ENCODE peak calls at places on chromosome 9, in four cellular contexts. One of them, this sample, is unnamed.

GRCh38 chr9:89226076-89226475 is 47.5 kb upstream of the SHC3 start:
- DNase-seq in AG10803: no peak
- DNase-seq in psoas muscle: no peak
- DNase-seq in cardiac fibroblast: peak; percentile 69
- DNase-seq in this sample: peak; percentile 85

GRCh38 chr9:116090030-116090770 is 63.4 kb upstream of the PAPPA start:
- DNase-seq in AG10803: no peak
- DNase-seq in psoas muscle: no peak
- DNase-seq in cardiac fibroblast: no peak
- DNase-seq in this sample: no peak

GRCh38 chr9:2015581-2016410 is 649 bp downstream of the SMARCA2 start:
- DNase-seq in AG10803: peak; percentile 33
- DNase-seq in psoas muscle: peak; percentile 60
- DNase-seq in cardiac fibroblast: peak; percentile 31
- DNase-seq in this sample: peak; percentile 88

GRCh38 chr9:133125706-133126696 is 5.0 kb upstream of the RALGDS start:
- DNase-seq in AG10803: peak; percentile 61
- DNase-seq in psoas muscle: peak; percentile 57
- DNase-seq in cardiac fibroblast: peak; percentile 71
- DNase-seq in this sample: no peak

GRCh38 chr9:114401344-114401743 is 13.6 kb upstream of the AKNA start:
- DNase-seq in AG10803: no peak
- DNase-seq in psoas muscle: no peak
- DNase-seq in cardiac fibroblast: no peak
- DNase-seq in this sample: no peak

GRCh38 chr9:133945314-133945975 is 46.7 kb downstream of the VAV2 start:
- DNase-seq in AG10803: no peak
- DNase-seq in psoas muscle: peak; percentile 8
- DNase-seq in cardiac fibroblast: no peak
- DNase-seq in this sample: no peak

GRCh38 chr9:109016132-109016531 is 2.8 kb upstream of the CTNNAL1 start:
- DNase-seq in AG10803: no peak
- DNase-seq in psoas muscle: no peak
- DNase-seq in cardiac fibroblast: no peak
- DNase-seq in this sample: no peak

GRCh38 chr9:101397746-101398334 is 578 bp downstream of the MRPL50 start:
- DNase-seq in AG10803: peak; percentile 15
- DNase-seq in psoas muscle: no peak
- DNase-seq in cardiac fibroblast: no peak
- DNase-seq in this sample: no peak

GRCh38 chr9:131740898-131741297 is 1.0 kb upstream of the RAPGEF1 start:
- DNase-seq in AG10803: no peak
- DNase-seq in psoas muscle: peak; percentile 80
- DNase-seq in cardiac fibroblast: no peak
- DNase-seq in this sample: no peak

GRCh38 chr9:133257398-133258053 is 17.5 kb downstream of the ABO start:
- DNase-seq in AG10803: no peak
- DNase-seq in psoas muscle: no peak
- DNase-seq in cardiac fibroblast: no peak
- DNase-seq in this sample: peak; percentile 60

GRCh38 chr9:114172981-114173833 is 17.9 kb downstream of the COL27A1 start:
- DNase-seq in AG10803: peak; percentile 87
- DNase-seq in psoas muscle: no peak
- DNase-seq in cardiac fibroblast: peak; percentile 40
- DNase-seq in this sample: no peak

GRCh38 chr9:135315572-135315971 is 164.0 kb upstream of the PPP1R26 start:
- DNase-seq in AG10803: no peak
- DNase-seq in psoas muscle: no peak
- DNase-seq in cardiac fibroblast: no peak
- DNase-seq in this sample: no peak

GRCh38 chr9:38687992-38688391 is 31.9 kb downstream of the FAM240B start:
- DNase-seq in AG10803: no peak
- DNase-seq in psoas muscle: no peak
- DNase-seq in cardiac fibroblast: no peak
- DNase-seq in this sample: no peak
- H3K4me3 ChIP-seq in AG10803: no peak overlapping the region
- H3K4me3 ChIP-seq in psoas muscle: no peak overlapping the region
- H3K4me3 ChIP-seq in cardiac fibroblast: no peak overlapping the region
- H3K4me3 ChIP-seq in this sample: no peak overlapping the region

GRCh38 chr9:127769985-127770904 is 8.2 kb downstream of the SH2D3C start:
- DNase-seq in AG10803: no peak
- DNase-seq in psoas muscle: no peak
- DNase-seq in cardiac fibroblast: no peak
- DNase-seq in this sample: no peak

GRCh38 chr9:127769101-127769500 is 9.4 kb downstream of the SH2D3C start:
- DNase-seq in AG10803: no peak
- DNase-seq in psoas muscle: no peak
- DNase-seq in cardiac fibroblast: no peak
- DNase-seq in this sample: no peak

GRCh38 chr9:127771570-127772189 is 6.8 kb downstream of the SH2D3C start:
- DNase-seq in AG10803: no peak
- DNase-seq in psoas muscle: no peak
- DNase-seq in cardiac fibroblast: no peak
- DNase-seq in this sample: no peak

GRCh38 chr9:127772603-127773002 is 5.9 kb downstream of the SH2D3C start:
- DNase-seq in AG10803: no peak
- DNase-seq in psoas muscle: no peak
- DNase-seq in cardiac fibroblast: no peak
- DNase-seq in this sample: no peak

GRCh38 chr9:127770905-127771569 is 7.4 kb downstream of the SH2D3C start:
- DNase-seq in AG10803: peak; percentile 94
- DNase-seq in psoas muscle: peak; percentile 98
- DNase-seq in cardiac fibroblast: peak; percentile 99
- DNase-seq in this sample: peak; percentile 99
- H3K4me3 ChIP-seq in AG10803: peak overlapping the region; percentile 56
- H3K4me3 ChIP-seq in psoas muscle: peak overlapping the region; percentile 73
- H3K4me3 ChIP-seq in cardiac fibroblast: peak overlapping the region; percentile 49
- H3K4me3 ChIP-seq in this sample: peak overlapping the region; percentile 53

DNA sequence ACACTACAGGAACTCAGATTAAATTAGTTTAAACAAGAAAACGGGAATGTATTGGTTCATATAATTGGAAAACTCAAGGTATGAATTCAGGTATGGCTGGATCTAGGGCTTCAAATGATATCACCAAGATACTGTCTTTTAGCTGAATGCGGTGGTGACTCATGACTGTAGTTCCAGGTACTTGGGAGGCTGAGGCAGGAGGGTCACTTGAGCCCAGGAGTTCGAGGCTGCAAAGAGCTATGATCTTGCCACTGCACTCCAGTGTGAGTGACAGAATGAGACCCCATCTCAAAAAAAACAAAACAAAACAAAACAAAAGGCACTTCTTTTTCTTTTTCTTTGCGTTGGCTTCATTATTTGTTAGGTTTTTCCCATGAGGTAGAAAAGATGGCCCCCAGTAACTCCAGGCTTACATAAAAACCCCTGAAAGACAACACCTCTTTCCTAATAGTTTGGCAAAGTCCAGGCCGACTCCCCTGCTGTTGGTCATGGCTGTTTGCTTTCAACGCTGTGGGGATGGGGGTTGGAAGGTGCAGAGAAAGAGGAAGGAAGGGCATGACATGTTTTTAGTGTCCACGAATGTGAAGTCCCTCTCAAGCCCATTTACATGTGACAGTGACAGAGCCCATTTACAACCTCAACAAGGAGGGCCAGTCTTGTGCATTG is 39.8 kb upstream of the CRB2 start:
- DNase-seq in AG10803: no peak
- DNase-seq in psoas muscle: no peak
- DNase-seq in cardiac fibroblast: no peak
- DNase-seq in this sample: no peak
- H3K4me3 ChIP-seq in AG10803: no peak overlapping the region
- H3K4me3 ChIP-seq in psoas muscle: no peak overlapping the region
- H3K4me3 ChIP-seq in cardiac fibroblast: no peak overlapping the region
- H3K4me3 ChIP-seq in this sample: no peak overlapping the region

GRCh38 chr9:121198512-121199042 is 3.1 kb downstream of the RAB14 start:
- DNase-seq in AG10803: no peak
- DNase-seq in psoas muscle: no peak
- DNase-seq in cardiac fibroblast: no peak
- DNase-seq in this sample: no peak
- H3K4me3 ChIP-seq in AG10803: peak overlapping the region; percentile 3
- H3K4me3 ChIP-seq in psoas muscle: peak overlapping the region; percentile 96
- H3K4me3 ChIP-seq in cardiac fibroblast: no peak overlapping the region
- H3K4me3 ChIP-seq in this sample: no peak overlapping the region

GRCh38 chr9:33288828-33289483 is 1.4 kb upstream of the NFX1 start:
- DNase-seq in AG10803: no peak
- DNase-seq in psoas muscle: peak; percentile 19
- DNase-seq in cardiac fibroblast: no peak
- DNase-seq in this sample: peak; percentile 35
- H3K4me3 ChIP-seq in AG10803: no peak overlapping the region
- H3K4me3 ChIP-seq in psoas muscle: peak overlapping the region; percentile 83
- H3K4me3 ChIP-seq in cardiac fibroblast: no peak overlapping the region
- H3K4me3 ChIP-seq in this sample: no peak overlapping the region

GRCh38 chr9:36486933-36487481 is 85.7 kb upstream of the MELK start:
- DNase-seq in AG10803: no peak
- DNase-seq in psoas muscle: peak; percentile 61
- DNase-seq in cardiac fibroblast: peak; percentile 20
- DNase-seq in this sample: peak; percentile 76

GRCh38 chr9:36487482-36488321 is 85.0 kb upstream of the MELK start:
- DNase-seq in AG10803: peak; percentile 94
- DNase-seq in psoas muscle: peak; percentile 94
- DNase-seq in cardiac fibroblast: peak; percentile 97
- DNase-seq in this sample: peak; percentile 98

GRCh38 chr9:36486454-36486932 is 86.2 kb upstream of the MELK start:
- DNase-seq in AG10803: peak; percentile 17
- DNase-seq in psoas muscle: no peak
- DNase-seq in cardiac fibroblast: peak; percentile 20
- DNase-seq in this sample: no peak

GRCh38 chr9:36488322-36488838 is 84.3 kb upstream of the MELK start:
- DNase-seq in AG10803: no peak
- DNase-seq in psoas muscle: no peak
- DNase-seq in cardiac fibroblast: no peak
- DNase-seq in this sample: peak; percentile 29

GRCh38 chr9:36489453-36489852 is 83.2 kb upstream of the MELK start:
- DNase-seq in AG10803: no peak
- DNase-seq in psoas muscle: no peak
- DNase-seq in cardiac fibroblast: no peak
- DNase-seq in this sample: no peak
- H3K4me3 ChIP-seq in AG10803: no peak overlapping the region
- H3K4me3 ChIP-seq in psoas muscle: no peak overlapping the region
- H3K4me3 ChIP-seq in cardiac fibroblast: no peak overlapping the region
- H3K4me3 ChIP-seq in this sample: no peak overlapping the region

DNA sequence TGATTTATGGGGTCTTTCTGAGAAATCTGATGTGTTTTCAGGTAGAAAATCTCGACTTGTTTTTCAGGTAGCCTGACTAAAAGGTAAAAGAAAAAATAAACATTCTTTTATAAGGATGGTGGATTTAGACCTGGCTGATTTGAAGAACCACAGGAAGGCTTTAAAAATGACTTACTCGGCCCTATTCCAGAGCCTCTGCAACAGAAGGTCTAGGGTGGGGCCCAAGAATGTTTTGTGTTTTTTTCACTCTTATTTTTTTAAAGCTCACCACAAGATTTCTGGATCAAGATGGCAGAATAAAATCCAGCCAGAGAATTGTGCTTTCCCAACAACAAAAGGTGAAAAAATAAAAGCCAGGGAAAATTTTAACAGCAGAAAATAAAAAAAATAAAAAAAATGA is 59.1 kb downstream of the FNBP1 start:
- DNase-seq in AG10803: peak; percentile 82
- DNase-seq in psoas muscle: no peak
- DNase-seq in cardiac fibroblast: peak; percentile 69
- DNase-seq in this sample: no peak
- H3K4me3 ChIP-seq in AG10803: no peak overlapping the region
- H3K4me3 ChIP-seq in psoas muscle: no peak overlapping the region
- H3K4me3 ChIP-seq in cardiac fibroblast: no peak overlapping the region
- H3K4me3 ChIP-seq in this sample: no peak overlapping the region

GRCh38 chr9:126939821-126940221 is 25.2 kb downstream of the RALGPS1 start:
- DNase-seq in AG10803: no peak
- DNase-seq in psoas muscle: no peak
- DNase-seq in cardiac fibroblast: no peak
- DNase-seq in this sample: no peak
- H3K4me3 ChIP-seq in AG10803: no peak overlapping the region
- H3K4me3 ChIP-seq in psoas muscle: no peak overlapping the region
- H3K4me3 ChIP-seq in cardiac fibroblast: no peak overlapping the region
- H3K4me3 ChIP-seq in this sample: no peak overlapping the region